ENCODE peak calls at places on chromosomes 1 and 21, in six cellular contexts. P is A549, X is heart right ventricle, O is WERI-Rb-1, I is fibroblast of pulmonary artery, D is foreskin fibroblast. M is an unnamed sample.

GRCh38 chr1:102186541-102186940 is 189.8 kb upstream of the OLFM3 start:
- DNase-seq in X (no peak), D (no peak), I (no peak), O (no peak), P (no peak), M (no peak)

GRCh38 chr21:14080040-14080763 is 130.6 kb downstream of the LIPI start:
- DNase-seq in I (no peak), P (no peak), O (no peak), X (no peak), D (no peak), M (no peak)

GRCh38 chr1:186244825-186245224 is 130.2 kb downstream of the TPR start:
- DNase-seq in D (no peak), O (peak), X (no peak), P (no peak), I (peak), M (no peak)

GRCh38 chr1:2941907-2942306 is 79.4 kb upstream of the ACTRT2 start:
- DNase-seq in P (no peak), I (no peak), X (no peak), D (no peak), O (no peak), M (no peak)

GRCh38 chr1:165847486-165847885 is 20.1 kb downstream of the UCK2 start:
- DNase-seq in I (no peak), D (no peak), P (no peak), O (no peak), X (no peak), M (no peak)

GRCh38 chr1:21436488-21437340 is 3.2 kb upstream of the NBPF3 start:
- DNase-seq in X (no peak), I (no peak), D (no peak), P (no peak), O (no peak), M (no peak)

GRCh38 chr1:119008483-119009299 is 20.5 kb upstream of the TBX15 start:
- DNase-seq in I (peak), D (peak), O (peak), P (peak), X (no peak), M (peak)

GRCh38 chr1:225954753-225955152 is 13.7 kb upstream of the LEFTY2 start:
- DNase-seq in I (no peak), X (no peak), D (no peak), P (no peak), O (no peak), M (no peak)

DNA sequence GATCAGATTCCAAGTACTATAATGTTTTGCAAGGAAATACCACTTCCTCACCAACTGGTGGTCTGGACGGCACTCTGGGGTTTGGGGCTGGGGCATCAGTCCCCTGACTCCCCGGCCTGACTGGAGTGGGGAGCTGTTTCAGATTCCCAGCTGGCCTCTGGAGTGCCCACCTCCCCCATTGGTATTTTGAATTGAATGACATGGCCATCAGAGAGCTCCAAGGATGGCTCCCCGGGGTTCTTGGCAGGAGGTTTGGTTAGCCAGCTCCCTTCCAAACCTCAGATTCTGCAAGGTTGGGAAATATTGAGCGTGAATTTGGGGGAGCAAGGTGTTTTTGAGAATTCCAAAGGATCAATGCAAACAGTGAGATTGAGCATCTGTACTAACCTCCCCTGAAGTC is 2.2 kb upstream of the INAVA start:
- DNase-seq in X (no peak), I (no peak), D (no peak), P (no peak), O (no peak), M (no peak)
- H3K4me3 ChIP-seq in X (no peak), I (no peak), D (no peak), P (peak), O (no peak), M (peak)

GRCh38 chr1:25217598-25218232 is 14.6 kb downstream of the SYF2 start:
- DNase-seq in X (no peak), O (no peak), P (no peak), D (no peak), I (no peak), M (no peak)
- TF ChIP-seq CTCF in X (no peak), O (peak), P (no peak), D (no peak), I (no peak), M (no peak)

DNA sequence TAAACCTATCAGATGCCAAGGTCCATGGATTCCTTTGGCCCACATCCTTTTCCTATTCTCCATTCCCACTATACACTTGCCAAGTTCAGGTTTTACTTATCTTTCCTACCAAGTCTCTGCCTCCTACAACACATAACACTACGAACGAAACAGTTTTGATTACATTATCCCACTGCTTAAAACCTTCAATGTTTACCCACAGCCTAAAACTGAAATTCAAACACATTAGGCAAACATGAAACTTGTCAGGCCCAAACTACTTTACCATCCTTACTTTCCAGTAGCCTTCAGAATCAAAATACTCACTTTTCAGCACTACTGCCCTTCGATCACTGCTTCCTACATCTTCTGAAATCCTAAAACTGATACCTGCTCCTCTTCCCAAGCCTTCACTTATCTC is 3.0 kb downstream of the SCAF4 start:
- DNase-seq in X (no peak), I (no peak), P (no peak), O (no peak), D (no peak), M (no peak)
- H3K4me3 ChIP-seq in X (no peak), I (no peak), P (no peak), O (no peak), D (no peak), M (no peak)

GRCh38 chr1:52365746-52366516 is at the start of gene CC2D1B:
- DNase-seq in I (peak), X (peak), P (peak), D (peak), O (peak), M (peak)
- TF ChIP-seq CTCF in I (no peak), X (peak), P (no peak), D (no peak), O (no peak), M (no peak)

GRCh38 chr21:25607151-25607811 is at the start of gene MRPL39:
- DNase-seq in I (peak), X (peak), P (peak), D (peak), O (peak), M (peak)
- H3K4me3 ChIP-seq in I (peak), X (peak), P (peak), D (peak), O (peak), M (peak)

DNA sequence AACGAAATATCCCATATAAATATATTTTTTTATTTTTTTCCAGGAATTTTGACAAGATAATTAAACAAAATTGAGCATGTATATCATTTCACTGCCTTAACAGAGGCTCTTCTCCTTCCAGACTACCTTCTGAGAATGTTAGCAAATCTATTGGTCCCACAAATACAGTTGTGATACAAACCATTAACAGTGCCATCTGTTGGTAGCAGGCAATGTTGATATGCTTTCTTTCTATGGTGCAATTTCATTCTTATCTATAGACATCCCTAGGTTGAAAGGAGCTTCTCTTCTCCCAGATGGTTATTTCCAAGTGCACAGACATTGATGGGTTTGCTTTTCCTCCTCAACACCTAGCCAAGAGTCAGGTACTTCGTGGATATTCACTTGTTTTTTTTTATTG is 303.6 kb downstream of the USH2A start:
- DNase-seq in O (peak), I (peak), X (no peak), P (peak), D (no peak), M (peak)
- TF ChIP-seq CTCF in O (peak), I (peak), X (no peak), P (peak), D (peak), M (peak)

GRCh38 chr1:240942901-240943300 is 330.9 kb upstream of the GREM2 start:
- DNase-seq in I (no peak), X (no peak), D (no peak), P (no peak), O (no peak), M (no peak)
- H3K4me3 ChIP-seq in I (no peak), X (no peak), D (no peak), P (no peak), O (no peak), M (no peak)